ENCODE peak calls at places on chromosomes 5 and 9, in six cellular contexts. One of them, this sample, is unnamed.

GRCh38 chr5:150862070-150862469 is 15.7 kb downstream of the IRGM start:
- DNase-seq in sigmoid colon: no peak
- DNase-seq in fibroblast of the aortic adventitia: no peak
- DNase-seq in fibroblast of villous mesenchyme: no peak
- DNase-seq in IMR-90: no peak
- DNase-seq in uterus: no peak
- DNase-seq in this sample: no peak

GRCh38 chr5:101160002-101160401 is 256.9 kb upstream of the ST8SIA4 start:
- DNase-seq in uterus: no peak
- DNase-seq in IMR-90: no peak
- DNase-seq in fibroblast of the aortic adventitia: no peak
- DNase-seq in sigmoid colon: no peak
- DNase-seq in fibroblast of villous mesenchyme: no peak
- DNase-seq in this sample: no peak

GRCh38 chr9:115952667-115953316 is 200.8 kb upstream of the PAPPA start:
- DNase-seq in sigmoid colon: no peak
- DNase-seq in uterus: no peak
- DNase-seq in IMR-90: peak; percentile 88
- DNase-seq in fibroblast of the aortic adventitia: peak; percentile 74
- DNase-seq in fibroblast of villous mesenchyme: peak; percentile 82
- DNase-seq in this sample: no peak

GRCh38 chr5:111948078-111948477 is 191.1 kb upstream of the NREP start:
- DNase-seq in fibroblast of villous mesenchyme: no peak
- DNase-seq in uterus: no peak
- DNase-seq in fibroblast of the aortic adventitia: no peak
- DNase-seq in sigmoid colon: no peak
- DNase-seq in IMR-90: no peak
- DNase-seq in this sample: no peak

GRCh38 chr5:6430418-6431028 is 18.1 kb upstream of the UBE2QL1 start:
- DNase-seq in IMR-90: no peak
- DNase-seq in fibroblast of villous mesenchyme: no peak
- DNase-seq in sigmoid colon: peak; percentile 77
- DNase-seq in uterus: no peak
- DNase-seq in fibroblast of the aortic adventitia: no peak
- DNase-seq in this sample: no peak

GRCh38 chr9:130868230-130868629 is 28.4 kb downstream of the QRFP start:
- DNase-seq in uterus: no peak
- DNase-seq in IMR-90: no peak
- DNase-seq in sigmoid colon: no peak
- DNase-seq in fibroblast of the aortic adventitia: no peak
- DNase-seq in fibroblast of villous mesenchyme: no peak
- DNase-seq in this sample: no peak

GRCh38 chr9:119322137-119322695 is 47.0 kb downstream of the BRINP1 start:
- DNase-seq in fibroblast of villous mesenchyme: no peak
- DNase-seq in fibroblast of the aortic adventitia: no peak
- DNase-seq in uterus: peak; percentile 14
- DNase-seq in IMR-90: no peak
- DNase-seq in sigmoid colon: no peak
- DNase-seq in this sample: no peak

GRCh38 chr5:74581988-74582365 is 58.6 kb downstream of the ENC1 start:
- DNase-seq in IMR-90: no peak
- DNase-seq in sigmoid colon: no peak
- DNase-seq in uterus: no peak
- DNase-seq in fibroblast of the aortic adventitia: no peak
- DNase-seq in fibroblast of villous mesenchyme: no peak
- DNase-seq in this sample: no peak

GRCh38 chr5:79495311-79495710 is 18.6 kb downstream of the HOMER1 start:
- DNase-seq in sigmoid colon: no peak
- DNase-seq in IMR-90: peak; percentile 43
- DNase-seq in uterus: no peak
- DNase-seq in fibroblast of villous mesenchyme: peak; percentile 52
- DNase-seq in fibroblast of the aortic adventitia: no peak
- DNase-seq in this sample: no peak

GRCh38 chr9:93117924-93118862 is 15.9 kb downstream of the NINJ1 start:
- DNase-seq in sigmoid colon: peak; percentile 61
- DNase-seq in fibroblast of the aortic adventitia: no peak
- DNase-seq in IMR-90: no peak
- DNase-seq in fibroblast of villous mesenchyme: no peak
- DNase-seq in uterus: peak; percentile 10
- DNase-seq in this sample: no peak

GRCh38 chr5:115452791-115453190 is 91.8 kb downstream of the FEM1C start:
- DNase-seq in fibroblast of villous mesenchyme: no peak
- DNase-seq in fibroblast of the aortic adventitia: peak; percentile 77
- DNase-seq in sigmoid colon: no peak
- DNase-seq in uterus: no peak
- DNase-seq in IMR-90: no peak
- DNase-seq in this sample: no peak

GRCh38 chr9:13282998-13283397 is 3.5 kb upstream of the MPDZ start:
- DNase-seq in sigmoid colon: no peak
- DNase-seq in fibroblast of villous mesenchyme: peak; percentile 39
- DNase-seq in uterus: no peak
- DNase-seq in fibroblast of the aortic adventitia: peak; percentile 53
- DNase-seq in IMR-90: peak; percentile 42
- DNase-seq in this sample: no peak

GRCh38 chr5:115685966-115686691 is 60.3 kb upstream of the TMED7 start:
- DNase-seq in sigmoid colon: peak; percentile 66
- DNase-seq in fibroblast of the aortic adventitia: peak; percentile 77
- DNase-seq in IMR-90: no peak
- DNase-seq in fibroblast of villous mesenchyme: peak; percentile 15
- DNase-seq in uterus: no peak
- DNase-seq in this sample: no peak

GRCh38 chr9:23672121-23672520 is 153.9 kb downstream of the ELAVL2 start:
- DNase-seq in fibroblast of the aortic adventitia: no peak
- DNase-seq in IMR-90: no peak
- DNase-seq in sigmoid colon: no peak
- DNase-seq in fibroblast of villous mesenchyme: no peak
- DNase-seq in uterus: no peak
- DNase-seq in this sample: no peak

GRCh38 chr5:143386725-143387124 is 16.8 kb downstream of the NR3C1 start:
- DNase-seq in uterus: no peak
- DNase-seq in fibroblast of the aortic adventitia: peak; percentile 78
- DNase-seq in fibroblast of villous mesenchyme: peak; percentile 13
- DNase-seq in sigmoid colon: no peak
- DNase-seq in IMR-90: peak; percentile 70
- DNase-seq in this sample: no peak

GRCh38 chr9:97500263-97500662 is 1.2 kb upstream of the TMOD1 start:
- DNase-seq in uterus: no peak
- DNase-seq in IMR-90: no peak
- DNase-seq in sigmoid colon: no peak
- DNase-seq in fibroblast of the aortic adventitia: no peak
- DNase-seq in fibroblast of villous mesenchyme: no peak
- DNase-seq in this sample: peak; percentile 27

GRCh38 chr5:68086857-68087256 is 128.7 kb upstream of the PIK3R1 start:
- DNase-seq in fibroblast of villous mesenchyme: peak; percentile 56
- DNase-seq in fibroblast of the aortic adventitia: peak; percentile 91
- DNase-seq in uterus: peak; percentile 41
- DNase-seq in sigmoid colon: peak; percentile 75
- DNase-seq in IMR-90: peak; percentile 81
- DNase-seq in this sample: no peak

GRCh38 chr5:82749453-82749852 is 327.7 kb downstream of the TMEM167A start:
- DNase-seq in sigmoid colon: no peak
- DNase-seq in IMR-90: no peak
- DNase-seq in fibroblast of villous mesenchyme: no peak
- DNase-seq in uterus: no peak
- DNase-seq in fibroblast of the aortic adventitia: peak; percentile 9
- DNase-seq in this sample: no peak

GRCh38 chr5:124677999-124678385 is 68.4 kb downstream of the ZNF608 start:
- DNase-seq in uterus: no peak
- DNase-seq in fibroblast of villous mesenchyme: no peak
- DNase-seq in fibroblast of the aortic adventitia: no peak
- DNase-seq in sigmoid colon: no peak
- DNase-seq in IMR-90: no peak
- DNase-seq in this sample: no peak

GRCh38 chr9:121900163-121900562 is 192.9 kb downstream of the TTLL11 start:
- DNase-seq in fibroblast of villous mesenchyme: no peak
- DNase-seq in sigmoid colon: no peak
- DNase-seq in IMR-90: no peak
- DNase-seq in fibroblast of the aortic adventitia: no peak
- DNase-seq in uterus: no peak
- DNase-seq in this sample: no peak

GRCh38 chr9:83966209-83966582 is 13.8 kb downstream of the HNRNPK start:
- DNase-seq in fibroblast of the aortic adventitia: no peak
- DNase-seq in fibroblast of villous mesenchyme: no peak
- DNase-seq in IMR-90: no peak
- DNase-seq in uterus: no peak
- DNase-seq in sigmoid colon: no peak
- DNase-seq in this sample: peak; percentile 18

GRCh38 chr5:171299228-171299627 is 9.8 kb upstream of the TLX3 start:
- DNase-seq in IMR-90: no peak
- DNase-seq in fibroblast of villous mesenchyme: no peak
- DNase-seq in fibroblast of the aortic adventitia: no peak
- DNase-seq in sigmoid colon: no peak
- DNase-seq in uterus: no peak
- DNase-seq in this sample: no peak

GRCh38 chr9:132892383-132892782 is 13.7 kb downstream of the SPACA9 start:
- DNase-seq in sigmoid colon: no peak
- DNase-seq in fibroblast of the aortic adventitia: no peak
- DNase-seq in IMR-90: no peak
- DNase-seq in uterus: no peak
- DNase-seq in fibroblast of villous mesenchyme: no peak
- DNase-seq in this sample: no peak

GRCh38 chr5:142486581-142486980 is 161.8 kb upstream of the SPRY4 start:
- DNase-seq in IMR-90: peak; percentile 86
- DNase-seq in sigmoid colon: no peak
- DNase-seq in fibroblast of villous mesenchyme: peak; percentile 68
- DNase-seq in uterus: no peak
- DNase-seq in fibroblast of the aortic adventitia: peak; percentile 80
- DNase-seq in this sample: no peak

GRCh38 chr5:135248801-135249231 is 150.2 kb downstream of the MACROH2A1 start:
- DNase-seq in fibroblast of the aortic adventitia: no peak
- DNase-seq in uterus: no peak
- DNase-seq in sigmoid colon: peak; percentile 50
- DNase-seq in IMR-90: no peak
- DNase-seq in fibroblast of villous mesenchyme: no peak
- DNase-seq in this sample: no peak

GRCh38 chr5:131595088-131596033 is 39.7 kb downstream of the RAPGEF6 start:
- DNase-seq in sigmoid colon: no peak
- DNase-seq in IMR-90: no peak
- DNase-seq in fibroblast of villous mesenchyme: no peak
- DNase-seq in uterus: no peak
- DNase-seq in fibroblast of the aortic adventitia: no peak
- DNase-seq in this sample: peak; percentile 19

GRCh38 chr5:134113908-134114875 is at the start of gene TCF7:
- DNase-seq in fibroblast of villous mesenchyme: peak; percentile 76
- DNase-seq in IMR-90: peak; percentile 71
- DNase-seq in uterus: peak; percentile 81
- DNase-seq in sigmoid colon: peak; percentile 86
- DNase-seq in fibroblast of the aortic adventitia: peak; percentile 76
- DNase-seq in this sample: peak; percentile 86

GRCh38 chr5:56545016-56545415 is 270.3 kb upstream of the MAP3K1 start:
- DNase-seq in fibroblast of the aortic adventitia: no peak
- DNase-seq in fibroblast of villous mesenchyme: no peak
- DNase-seq in sigmoid colon: no peak
- DNase-seq in IMR-90: peak; percentile 69
- DNase-seq in uterus: no peak
- DNase-seq in this sample: no peak
- H3K4me3 ChIP-seq in fibroblast of the aortic adventitia: no peak overlapping the region
- H3K4me3 ChIP-seq in fibroblast of villous mesenchyme: no peak overlapping the region
- H3K4me3 ChIP-seq in sigmoid colon: no peak overlapping the region
- H3K4me3 ChIP-seq in IMR-90: no peak overlapping the region
- H3K4me3 ChIP-seq in uterus: no peak overlapping the region
- H3K4me3 ChIP-seq in this sample: no peak overlapping the region

GRCh38 chr5:157470616-157471015 is 10.6 kb downstream of the NIPAL4 start:
- DNase-seq in fibroblast of villous mesenchyme: no peak
- DNase-seq in IMR-90: no peak
- DNase-seq in uterus: no peak
- DNase-seq in fibroblast of the aortic adventitia: no peak
- DNase-seq in sigmoid colon: no peak
- DNase-seq in this sample: no peak
- TF ChIP-seq CTCF in fibroblast of villous mesenchyme: no peak
- TF ChIP-seq CTCF in IMR-90: no peak
- TF ChIP-seq CTCF in uterus: no peak
- TF ChIP-seq CTCF in fibroblast of the aortic adventitia: no peak
- TF ChIP-seq CTCF in sigmoid colon: no peak
- TF ChIP-seq CTCF in this sample: no peak

DNA sequence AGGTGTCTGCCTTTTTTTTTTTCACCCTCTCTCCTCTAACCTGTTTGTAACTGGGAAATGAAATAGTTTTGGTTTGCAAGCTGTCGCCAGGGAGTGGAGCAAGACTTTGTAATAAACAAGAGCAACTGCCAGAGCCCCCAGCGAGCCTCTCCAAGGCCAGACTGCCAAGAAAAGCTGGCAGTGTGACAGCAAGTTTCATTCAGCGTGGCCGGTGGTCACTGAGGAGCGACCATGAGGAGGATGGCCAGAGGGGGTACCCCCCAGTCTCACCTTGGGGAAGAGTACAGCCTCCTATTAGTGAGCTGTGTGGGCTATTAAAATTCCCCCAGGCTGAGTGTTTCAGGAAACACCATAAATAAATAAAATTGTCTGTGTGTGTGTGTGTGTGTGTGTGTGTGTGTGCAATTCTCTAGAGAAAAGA is 49.9 kb downstream of the ZFAND5 start:
- DNase-seq in fibroblast of the aortic adventitia: peak; percentile 82
- DNase-seq in uterus: peak; percentile 52
- DNase-seq in sigmoid colon: peak; percentile 88
- DNase-seq in fibroblast of villous mesenchyme: peak; percentile 86
- DNase-seq in IMR-90: peak; percentile 47
- DNase-seq in this sample: peak; percentile 14
- H3K4me3 ChIP-seq in fibroblast of the aortic adventitia: no peak overlapping the region
- H3K4me3 ChIP-seq in uterus: peak overlapping the region; percentile 18
- H3K4me3 ChIP-seq in sigmoid colon: peak overlapping the region; percentile 8
- H3K4me3 ChIP-seq in fibroblast of villous mesenchyme: peak overlapping the region; percentile 28
- H3K4me3 ChIP-seq in IMR-90: no peak overlapping the region
- H3K4me3 ChIP-seq in this sample: no peak overlapping the region

GRCh38 chr5:109945097-109945678 is 255.5 kb downstream of the MAN2A1 start:
- DNase-seq in fibroblast of villous mesenchyme: no peak
- DNase-seq in uterus: no peak
- DNase-seq in IMR-90: no peak
- DNase-seq in sigmoid colon: no peak
- DNase-seq in fibroblast of the aortic adventitia: no peak
- DNase-seq in this sample: peak; percentile 26

GRCh38 chr5:109946610-109947009 is 256.9 kb downstream of the MAN2A1 start:
- DNase-seq in uterus: no peak
- DNase-seq in fibroblast of the aortic adventitia: no peak
- DNase-seq in IMR-90: no peak
- DNase-seq in fibroblast of villous mesenchyme: no peak
- DNase-seq in sigmoid colon: no peak
- DNase-seq in this sample: no peak

GRCh38 chr5:109950634-109951033 is 260.9 kb downstream of the MAN2A1 start:
- DNase-seq in fibroblast of villous mesenchyme: no peak
- DNase-seq in IMR-90: no peak
- DNase-seq in uterus: no peak
- DNase-seq in fibroblast of the aortic adventitia: no peak
- DNase-seq in sigmoid colon: no peak
- DNase-seq in this sample: no peak

GRCh38 chr5:109945723-109946480 is 256.2 kb downstream of the MAN2A1 start:
- DNase-seq in fibroblast of villous mesenchyme: no peak
- DNase-seq in sigmoid colon: no peak
- DNase-seq in uterus: no peak
- DNase-seq in fibroblast of the aortic adventitia: no peak
- DNase-seq in IMR-90: no peak
- DNase-seq in this sample: no peak

DNA sequence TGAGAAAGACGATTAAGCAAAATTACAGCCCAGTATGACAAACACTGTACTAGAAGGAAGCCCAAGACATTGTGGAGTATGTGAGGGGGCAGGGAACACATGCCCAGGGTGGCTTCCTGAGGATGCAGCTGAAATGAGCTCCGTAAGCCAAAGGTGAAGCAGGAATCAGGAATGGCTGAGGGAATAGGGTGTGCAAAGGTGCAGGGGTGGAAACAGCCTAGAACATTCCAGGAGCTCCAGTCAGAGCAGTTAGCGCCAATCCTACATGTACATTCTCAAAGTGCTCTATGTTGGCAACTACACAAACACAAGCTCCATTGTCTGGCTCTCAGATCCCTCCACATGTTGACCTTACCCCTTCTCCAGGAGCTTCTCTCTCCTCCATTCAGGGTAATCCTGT is 257.9 kb downstream of the MAN2A1 start:
- DNase-seq in uterus: no peak
- DNase-seq in fibroblast of the aortic adventitia: no peak
- DNase-seq in sigmoid colon: no peak
- DNase-seq in fibroblast of villous mesenchyme: no peak
- DNase-seq in IMR-90: no peak
- DNase-seq in this sample: no peak
- TF ChIP-seq CTCF in uterus: no peak
- TF ChIP-seq CTCF in fibroblast of the aortic adventitia: no peak
- TF ChIP-seq CTCF in sigmoid colon: no peak
- TF ChIP-seq CTCF in fibroblast of villous mesenchyme: no peak
- TF ChIP-seq CTCF in IMR-90: no peak
- TF ChIP-seq CTCF in this sample: no peak

This sample was measured in GM12865.